ENCODE peak calls at places on chromosomes 1 and 21, in six cellular contexts. M is neural progenitor cell, E is PC-9, Q is astrocyte, T is fibroblast of lung, Y is PC-3. Z is an unnamed sample.
A peak's percentile ranks its signal among the peaks of the same experiment; 100 is the strongest.

GRCh38 chr1:84385347-84385746 is 12.9 kb upstream of the DNASE2B start:
- DNase-seq in Y (no peak), Q (no peak), M (no peak), T (no peak), E (no peak), Z (no peak)

GRCh38 chr1:226590626-226591025 is 42.1 kb downstream of the STUM start:
- DNase-seq in T (no peak), M (no peak), E (no peak), Y (no peak), Q (no peak), Z (no peak)

GRCh38 chr1:113388621-113389355 is 1.5 kb upstream of the MAGI3 start:
- DNase-seq in M (no peak), Q (no peak), T (peak; percentile 15), E (peak; percentile 63), Y (peak; percentile 88), Z (peak; percentile 72)

GRCh38 chr1:228770779-228771223 is 35.5 kb downstream of the RHOU start:
- DNase-seq in M (no peak), Y (no peak), E (no peak), T (no peak), Q (no peak), Z (no peak)

GRCh38 chr1:98086796-98087195 is 166.0 kb upstream of the DPYD start:
- DNase-seq in Q (peak; percentile 100), Y (peak; percentile 97), E (peak; percentile 33), M (peak; percentile 46), T (peak; percentile 100), Z (peak; percentile 62)

GRCh38 chr1:151773698-151774097 is 10.4 kb upstream of the MRPL9 start:
- DNase-seq in M (no peak), T (peak; percentile 81), Q (peak; percentile 79), Y (peak; percentile 93), E (peak; percentile 20), Z (no peak)

GRCh38 chr1:27053977-27054376 is 41.3 kb upstream of the TENT5B start:
- DNase-seq in Y (no peak), T (no peak), Q (no peak), M (no peak), E (no peak), Z (no peak)

GRCh38 chr1:223198628-223198965 is 55.5 kb upstream of the TLR5 start:
- DNase-seq in Y (no peak), T (no peak), E (no peak), Q (no peak), M (no peak), Z (no peak)

GRCh38 chr21:18147678-18148077 is 97.0 kb upstream of the CHODL start:
- DNase-seq in T (no peak), M (no peak), E (no peak), Q (no peak), Y (peak; percentile 9), Z (no peak)

GRCh38 chr1:200857804-200858203 is 15.0 kb upstream of the GPR25 start:
- DNase-seq in Y (no peak), Q (no peak), T (no peak), E (no peak), M (no peak), Z (no peak)

GRCh38 chr21:17463441-17463840 is 49.4 kb upstream of the CXADR start:
- DNase-seq in Y (no peak), M (peak; percentile 64), T (peak; percentile 99), Q (peak; percentile 99), E (no peak), Z (peak; percentile 69)

GRCh38 chr1:31405578-31406245 is 7.3 kb upstream of the SERINC2 start:
- DNase-seq in Y (no peak), Q (no peak), T (no peak), E (no peak), M (no peak), Z (no peak)

GRCh38 chr1:154170547-154171221 is 15.8 kb upstream of the NUP210L start:
- DNase-seq in Q (no peak), T (no peak), M (no peak), E (no peak), Y (no peak), Z (no peak)

GRCh38 chr1:78649628-78650027 is at the start of gene IFI44:
- DNase-seq in Q (peak; percentile 69), T (peak; percentile 80), Y (peak; percentile 72), M (no peak), E (peak; percentile 36), Z (peak; percentile 67)

GRCh38 chr1:117657031-117657430 is 51.2 kb downstream of the TENT5C start:
- DNase-seq in Y (peak; percentile 82), T (peak; percentile 90), E (peak; percentile 57), Q (peak; percentile 86), M (no peak), Z (peak; percentile 76)

GRCh38 chr21:16873581-16873980 is 639.3 kb upstream of the CXADR start:
- DNase-seq in T (no peak), Y (no peak), Q (no peak), E (no peak), M (no peak), Z (no peak)

GRCh38 chr1:1092149-1092855 is 18.2 kb upstream of the RNF223 start:
- DNase-seq in Q (no peak), E (no peak), Y (no peak), M (no peak), T (no peak), Z (no peak)

GRCh38 chr1:116110507-116111195 is 548 bp upstream of the MAB21L3 start:
- DNase-seq in M (no peak), T (no peak), Y (no peak), E (no peak), Q (no peak), Z (no peak)

GRCh38 chr21:43374228-43374885 is 52.6 kb downstream of the SIK1 start:
- DNase-seq in M (no peak), Q (no peak), Y (no peak), E (no peak), T (no peak), Z (no peak)

GRCh38 chr1:153629971-153630370 is 1.7 kb downstream of the S100A1 start:
- DNase-seq in M (no peak), Y (no peak), Q (no peak), T (no peak), E (no peak), Z (no peak)

GRCh38 chr1:234645474-234645953 is 35.5 kb upstream of the IRF2BP2 start:
- DNase-seq in M (no peak), Y (no peak), E (no peak), T (no peak), Q (no peak), Z (no peak)

GRCh38 chr1:161119379-161120061 is 1.6 kb downstream of the NIT1 start:
- DNase-seq in E (no peak), Y (peak; percentile 76), Q (peak; percentile 71), T (peak; percentile 80), M (peak; percentile 58), Z (peak; percentile 86)

GRCh38 chr1:222911866-222912265 is 97.0 kb downstream of the DISP1 start:
- DNase-seq in M (no peak), Y (no peak), Q (peak; percentile 89), T (peak; percentile 90), E (no peak), Z (no peak)

GRCh38 chr1:50098490-50099109 is 10.1 kb upstream of the ELAVL4 start:
- DNase-seq in Y (no peak), E (no peak), M (no peak), T (no peak), Q (no peak), Z (no peak)

GRCh38 chr1:204065174-204065985 is 7.5 kb upstream of the SOX13 start:
- DNase-seq in M (peak; percentile 82), T (no peak), E (no peak), Q (no peak), Y (peak; percentile 16), Z (no peak)

GRCh38 chr1:114435088-114435715 is 75.8 kb downstream of the TRIM33 start:
- DNase-seq in Q (no peak), T (no peak), E (no peak), Y (no peak), M (no peak), Z (no peak)

GRCh38 chr1:115679141-115679611 is 37.4 kb downstream of the VANGL1 start:
- DNase-seq in E (peak; percentile 67), Q (peak; percentile 69), M (no peak), Y (peak; percentile 85), T (peak; percentile 78), Z (peak; percentile 48)

GRCh38 chr1:247453256-247453655 is 4.6 kb downstream of the OR2B11 start:
- DNase-seq in T (no peak), E (no peak), M (no peak), Y (no peak), Q (no peak), Z (no peak)

GRCh38 chr1:66291047-66291864 is 242.7 kb upstream of the SGIP1 start:
- DNase-seq in Y (peak; percentile 88), M (no peak), E (no peak), Q (peak; percentile 45), T (peak; percentile 49), Z (peak; percentile 38)
- H3K27ac ChIP-seq in Y (peak overlapping the region; percentile 95), M (no peak overlapping the region), E (no peak overlapping the region), Q (no peak overlapping the region), T (no peak overlapping the region), Z (peak overlapping the region; percentile 78)

GRCh38 chr1:66333463-66334232 is 200.3 kb upstream of the SGIP1 start:
- DNase-seq in E (no peak), Q (no peak), T (no peak), M (no peak), Y (no peak), Z (no peak)
- TF ChIP-seq EZH2 in E (no peak), Q (no peak), T (no peak), M (no peak), Y (no peak), Z (no peak)

GRCh38 chr1:20731057-20731991 is 1.2 kb downstream of the SH2D5 start:
- DNase-seq in Y (no peak), T (no peak), Q (no peak), E (no peak), M (no peak), Z (no peak)
- H2AFZ ChIP-seq in Y (no peak overlapping the region), T (peak overlapping the region; percentile 27), Q (no peak overlapping the region), E (no peak overlapping the region), M (no peak overlapping the region), Z (no peak overlapping the region)

GRCh38 chr1:174243451-174244000 is 84.2 kb downstream of the RABGAP1L start:
- DNase-seq in T (peak; percentile 48), E (no peak), M (no peak), Q (peak; percentile 37), Y (no peak), Z (no peak)

GRCh38 chr1:174242856-174243255 is 83.5 kb downstream of the RABGAP1L start:
- DNase-seq in E (no peak), M (no peak), Q (no peak), T (no peak), Y (no peak), Z (no peak)

GRCh38 chr1:174244017-174244416 is 84.7 kb downstream of the RABGAP1L start:
- DNase-seq in Y (no peak), Q (no peak), M (no peak), T (no peak), E (no peak), Z (no peak)

DNA sequence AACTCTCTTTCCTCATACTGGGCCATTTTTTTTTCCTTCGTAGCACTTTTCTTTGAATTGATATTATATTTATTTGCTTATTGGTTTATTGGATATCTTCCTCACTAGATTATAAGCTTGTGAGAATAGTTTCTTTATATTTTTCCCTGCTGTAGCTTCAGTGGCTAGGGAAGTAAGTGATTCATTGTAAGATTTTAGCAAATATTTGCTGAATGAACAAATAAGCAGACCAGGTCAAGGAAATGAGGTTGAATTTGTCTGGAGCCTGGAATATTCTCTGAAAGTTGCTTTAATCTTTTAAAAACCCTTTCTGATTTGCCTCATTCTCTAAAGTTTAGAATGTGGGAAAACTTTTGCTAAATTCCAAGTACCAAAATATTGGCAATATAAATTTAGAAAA is 80.2 kb downstream of the RABGAP1L start:
- DNase-seq in E (no peak), Y (peak; percentile 34), M (no peak), Q (no peak), T (no peak), Z (no peak)
- H3K27ac ChIP-seq in E (no peak overlapping the region), Y (peak overlapping the region; percentile 92), M (no peak overlapping the region), Q (no peak overlapping the region), T (no peak overlapping the region), Z (peak overlapping the region; percentile 35)